ENCODE peak calls at places on chromosomes 13 and 19, in eight cellular contexts. C is cortex of kidney; T is cardiac fibroblast; N is omental fat pad; J is T-cell; B is frontal cortex; G is left ventricle myocardium inferior; A is naive thymus-derived CD4-positive, alpha-beta T cell. D is an unnamed sample.

GRCh38 chr19:1307320-1307719 is 21.6 kb downstream of the EFNA2 start:
- DNase-seq in C (no peak), T (no peak), N (no peak), J (no peak), B (no peak), G (no peak), A (no peak), D (no peak)

GRCh38 chr13:85982102-85982501 is 182.9 kb upstream of the SLITRK6 start:
- DNase-seq in C (no peak), T (no peak), N (no peak), J (no peak), B (no peak), G (no peak), A (no peak), D (no peak)

GRCh38 chr19:4181053-4181508 is 1.3 kb downstream of the SIRT6 start:
- DNase-seq in C (no peak), T (no peak), N (no peak), J (no peak), B (no peak), G (no peak), A (no peak), D (no peak)

GRCh38 chr19:42089772-42090171 is 13.8 kb downstream of the ZNF574 start:
- DNase-seq in C (no peak), T (no peak), N (no peak), J (no peak), B (no peak), G (no peak), A (no peak), D (no peak)

GRCh38 chr19:6060600-6061391 is 49.5 kb downstream of the RFX2 start:
- DNase-seq in C (no peak), T (peak; percentile 17), N (peak; percentile 44), J (no peak), B (no peak), G (no peak), A (no peak), D (peak; percentile 47)

GRCh38 chr13:37597477-37597876 is 1.1 kb downstream of the POSTN start:
- DNase-seq in C (no peak), T (no peak), N (no peak), J (no peak), B (no peak), G (no peak), A (no peak), D (no peak)

GRCh38 chr19:2261438-2262172 is 5.4 kb upstream of the JSRP1 start:
- DNase-seq in C (no peak), T (peak; percentile 48), N (no peak), J (no peak), B (no peak), G (no peak), A (no peak), D (peak; percentile 17)

GRCh38 chr13:92886535-92887098 is 340.0 kb upstream of the GPC6 start:
- DNase-seq in C (no peak), T (no peak), N (no peak), J (no peak), B (no peak), G (no peak), A (no peak), D (no peak)

GRCh38 chr13:38394777-38395504 is 45.3 kb downstream of the UFM1 start:
- DNase-seq in C (no peak), T (peak; percentile 14), N (no peak), J (no peak), B (no peak), G (no peak), A (no peak), D (peak; percentile 87)

GRCh38 chr19:10189631-10190425 is 4.9 kb downstream of the DNMT1 start:
- DNase-seq in C (no peak), T (peak; percentile 5), N (no peak), J (no peak), B (no peak), G (no peak), A (no peak), D (peak; percentile 2)

GRCh38 chr13:72062566-72062965 is 195.6 kb upstream of the DACH1 start:
- DNase-seq in C (no peak), T (peak; percentile 2), N (no peak), J (no peak), B (no peak), G (peak; percentile 14), A (no peak), D (no peak)

GRCh38 chr19:18049390-18049789 is 37.3 kb downstream of the IL12RB1 start:
- DNase-seq in C (no peak), T (peak; percentile 56), N (peak; percentile 44), J (no peak), B (peak; percentile 81), G (peak; percentile 96), A (no peak), D (peak; percentile 4)